ENCODE peak calls at places on chromosome 21, in ten cellular contexts. S is psoas muscle, F is dorsolateral prefrontal cortex, R is mucosa of descending colon, L is HFFc6, Y is left ventricle myocardium inferior, Z is uterus, V is BE2C, P is pancreas, X is cardiac muscle cell. K is an unnamed sample.

GRCh38 chr21:39908265-39908923 is 41.2 kb downstream of the PCP4 start:
- DNase-seq in L (no peak), Y (no peak), P (no peak), X (no peak), R (no peak), Z (no peak), V (no peak), S (no peak), F (no peak), K (no peak)

GRCh38 chr21:33384851-33385331 is 18.3 kb upstream of the IFNGR2 start:
- DNase-seq in Z (no peak), S (no peak), X (no peak), L (no peak), P (no peak), Y (no peak), R (no peak), F (no peak), V (no peak), K (no peak)

GRCh38 chr21:36803801-36804452 is 105.0 kb downstream of the SIM2 start:
- DNase-seq in V (no peak), R (no peak), L (no peak), X (no peak), S (no peak), Z (no peak), F (no peak), Y (no peak), P (no peak), K (no peak)

GRCh38 chr21:41321211-41321907 is 4.8 kb downstream of the FAM3B start:
- DNase-seq in V (no peak), F (no peak), P (no peak), Y (no peak), L (no peak), Z (no peak), S (no peak), X (no peak), R (no peak), K (no peak)

GRCh38 chr21:33815153-33815707 is 100.4 kb downstream of the ATP5PO start:
- DNase-seq in S (no peak), F (no peak), R (peak; percentile 27), X (no peak), L (no peak), Z (no peak), P (no peak), Y (no peak), V (no peak), K (no peak)

GRCh38 chr21:20315044-20315443 is 683.2 kb upstream of the NCAM2 start:
- DNase-seq in Y (no peak), X (no peak), F (no peak), S (no peak), Z (no peak), P (no peak), L (no peak), V (no peak), R (no peak), K (no peak)

GRCh38 chr21:15050588-15051377 is 14.0 kb downstream of the NRIP1 start:
- DNase-seq in V (no peak), S (no peak), Y (no peak), X (no peak), P (no peak), L (no peak), Z (no peak), R (peak; percentile 59), F (no peak), K (no peak)

GRCh38 chr21:38531142-38531541 is 32.9 kb upstream of the ERG start:
- DNase-seq in Y (no peak), L (no peak), R (no peak), Z (no peak), X (no peak), P (no peak), V (no peak), S (no peak), F (no peak), K (no peak)

GRCh38 chr21:44078411-44078981 is 28.7 kb upstream of the PWP2 start:
- DNase-seq in Z (no peak), P (no peak), F (no peak), Y (no peak), V (no peak), S (no peak), L (no peak), X (no peak), R (no peak), K (no peak)

GRCh38 chr21:29002442-29003144 is 9.9 kb upstream of the LTN1 start:
- DNase-seq in X (peak; percentile 98), R (peak; percentile 94), L (peak; percentile 92), V (peak; percentile 96), Z (peak; percentile 95), Y (peak; percentile 95), F (peak; percentile 96), P (peak; percentile 94), S (peak; percentile 96), K (peak; percentile 95)
- TF ChIP-seq CTCF in X (no peak), R (no peak), L (no peak), V (no peak), Z (no peak), Y (no peak), F (peak; percentile 13), P (no peak), S (no peak), K (no peak)

DNA sequence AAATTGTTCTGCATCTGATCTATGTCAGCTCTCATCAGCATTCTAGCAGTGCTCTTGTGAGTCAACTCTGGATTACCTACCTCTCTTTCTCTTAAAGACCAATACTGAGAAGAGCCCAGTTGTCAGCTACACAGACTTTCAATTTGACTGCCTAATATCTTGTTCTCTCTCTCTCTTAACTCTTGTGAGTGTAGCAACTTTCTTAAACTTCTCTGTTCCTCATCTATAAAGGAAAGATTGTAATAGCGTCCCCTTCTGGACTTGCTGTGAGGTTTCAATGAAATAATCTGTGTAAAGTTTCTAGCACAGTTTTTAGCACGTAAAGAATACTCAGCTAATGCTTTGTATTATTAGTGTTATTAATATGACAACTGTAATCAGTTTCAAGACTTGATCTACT is 499.3 kb upstream of the ADAMTS5 start:
- DNase-seq in P (no peak), V (no peak), S (no peak), X (no peak), Y (no peak), F (no peak), L (no peak), R (no peak), Z (no peak), K (no peak)
- TF ChIP-seq CTCF in P (no peak), V (no peak), S (no peak), X (peak; percentile 26), Y (peak; percentile 21), F (no peak), L (peak; percentile 55), R (no peak), Z (no peak), K (no peak)

GRCh38 chr21:45108034-45108790 is 33.8 kb downstream of the ADARB1 start:
- DNase-seq in X (no peak), Z (no peak), F (no peak), L (no peak), Y (no peak), V (no peak), R (no peak), P (no peak), S (no peak), K (no peak)

GRCh38 chr21:45110873-45111624 is 36.7 kb downstream of the ADARB1 start:
- DNase-seq in S (no peak), Y (no peak), P (no peak), X (no peak), F (no peak), V (no peak), R (no peak), Z (no peak), L (no peak), K (no peak)

GRCh38 chr21:45111703-45112102 is 37.3 kb downstream of the ADARB1 start:
- DNase-seq in V (no peak), R (no peak), X (no peak), Y (no peak), L (no peak), F (no peak), S (no peak), P (no peak), Z (no peak), K (no peak)

GRCh38 chr21:45108808-45109800 is 34.7 kb downstream of the ADARB1 start:
- DNase-seq in P (no peak), Y (no peak), V (no peak), Z (no peak), X (no peak), S (no peak), R (no peak), L (no peak), F (no peak), K (no peak)

DNA sequence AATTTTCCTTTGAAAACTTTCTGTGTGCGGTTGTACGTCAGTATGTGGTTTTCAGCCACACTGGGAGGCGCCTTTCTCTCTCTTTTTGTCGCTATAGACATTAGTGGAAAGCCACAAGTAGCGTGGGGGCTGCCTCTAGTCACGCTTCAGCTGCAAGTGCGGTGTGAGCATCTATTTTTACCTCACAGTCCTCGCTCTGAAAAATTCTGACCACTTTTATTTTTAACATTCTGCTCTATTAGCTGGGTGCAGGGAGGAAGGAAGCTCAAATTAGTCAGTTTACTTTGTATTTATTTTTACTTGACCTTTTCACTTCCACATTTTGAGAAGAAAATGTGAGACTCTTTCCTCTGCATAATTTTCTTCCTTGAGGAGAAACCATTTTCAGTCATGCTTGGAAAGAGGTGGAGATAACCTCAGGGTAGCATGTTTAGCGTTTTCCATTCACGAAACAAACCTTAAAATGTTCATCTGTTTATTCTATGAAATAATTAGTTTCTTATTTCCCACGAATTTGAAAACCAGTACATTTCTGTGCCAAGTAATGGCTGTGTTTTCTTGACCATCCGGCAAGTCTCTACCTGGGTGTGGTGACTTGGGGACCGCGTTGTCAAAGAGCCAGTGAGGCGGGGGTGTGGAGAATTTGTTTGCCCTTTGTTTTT is 35.6 kb downstream of the ADARB1 start:
- DNase-seq in S (no peak), F (no peak), R (peak; percentile 41), P (no peak), Z (no peak), L (no peak), Y (no peak), V (no peak), X (peak; percentile 45), K (no peak)
- TF ChIP-seq CTCF in S (no peak), F (no peak), R (no peak), P (no peak), Z (no peak), L (no peak), Y (no peak), V (no peak), X (no peak), K (no peak)

GRCh38 chr21:29506947-29507346 is 208.2 kb downstream of the BACH1 start:
- DNase-seq in F (no peak), V (no peak), Z (no peak), Y (no peak), L (no peak), P (no peak), S (no peak), X (no peak), R (no peak), K (no peak)
- TF ChIP-seq CTCF in F (no peak), V (no peak), Z (no peak), Y (no peak), L (no peak), P (no peak), S (no peak), X (no peak), R (no peak), K (no peak)